ENCODE peak calls at places on chromosomes 4 and X, in five cellular contexts. J is neuronal stem cell; I is HCT116; S is naive thymus-derived CD4-positive, alpha-beta T cell; U is lung. W is an unnamed sample. For H3K4me1, the result is how much of the 10 kb centered on the place peaks cover.

GRCh38 chr4:40584517-40585141 is 45.0 kb downstream of the RBM47 start:
- DNase-seq in U (no peak), J (no peak), I (no peak), S (no peak), W (no peak)

GRCh38 chrX:11419102-11419501 is 125.9 kb downstream of the AMELX start:
- DNase-seq in U (no peak), I (no peak), S (no peak), J (no peak), W (no peak)

GRCh38 chrX:48937065-48937907 is 18.5 kb upstream of the PIM2 start:
- DNase-seq in I (no peak), S (peak), U (peak), J (no peak), W (peak)

GRCh38 chr4:3041192-3042142 is 32.9 kb downstream of the HTT-AS start:
- DNase-seq in U (peak), J (no peak), S (peak), I (no peak), W (peak)

GRCh38 chrX:17788956-17789562 is 51.8 kb downstream of the SCML1 start:
- DNase-seq in S (no peak), J (no peak), I (no peak), U (no peak), W (no peak)

GRCh38 chr4:98557497-98557896 is 100.9 kb downstream of the TSPAN5 start:
- DNase-seq in S (no peak), I (peak), J (no peak), U (peak), W (peak)

GRCh38 chrX:43065978-43066377 is 288.0 kb upstream of the PPP1R2C start:
- DNase-seq in J (no peak), S (no peak), U (no peak), I (no peak), W (no peak)

GRCh38 chrX:120402363-120402762 is 40.5 kb downstream of the ATP1B4 start:
- DNase-seq in S (no peak), J (no peak), I (no peak), U (no peak), W (no peak)

GRCh38 chr4:41057456-41057855 is 156.9 kb downstream of the APBB2 start:
- DNase-seq in U (no peak), J (no peak), S (no peak), I (no peak), W (no peak)

GRCh38 chr4:54517793-54518444 is 139.8 kb upstream of the KIT start:
- DNase-seq in I (no peak), J (no peak), S (no peak), U (no peak), W (no peak)

GRCh38 chr4:78778530-78778929 is 2.4 kb downstream of the BMP2K start:
- DNase-seq in S (no peak), U (no peak), I (no peak), J (no peak), W (no peak)
- H3K4me1 ChIP-seq in S (under half), U (under half), I (under half), J (under half), W (under half)

GRCh38 chr4:22345678-22346077 is 170.2 kb downstream of the ADGRA3 start:
- DNase-seq in I (no peak), S (no peak), J (no peak), U (no peak), W (no peak)
- H3K4me3 ChIP-seq in I (no peak), S (no peak), J (no peak), U (no peak), W (no peak)

GRCh38 chr4:183797445-183798248 is 107.5 kb upstream of the STOX2 start:
- DNase-seq in J (peak), I (no peak), S (no peak), U (peak), W (peak)
- H3K27ac ChIP-seq in J (no peak), I (peak), S (no peak), U (peak), W (no peak)

GRCh38 chr4:137534516-137534915 is 2.2 kb upstream of the PCDH18 start:
- DNase-seq in S (no peak), I (no peak), U (no peak), J (no peak), W (no peak)
- H3K4me1 ChIP-seq in S (under half), I (under half), U (under half), J (under half), W (under half)

GRCh38 chr4:78780093-78780492 is 3.9 kb downstream of the BMP2K start:
- DNase-seq in I (no peak), J (no peak), S (no peak), U (no peak), W (no peak)
- H3K4me3 ChIP-seq in I (no peak), J (no peak), S (no peak), U (no peak), W (no peak)